ENCODE peak calls at places on chromosomes 1 and 21, in eight cellular contexts. One of them, this sample, is unnamed.

GRCh38 chr1:43586136-43586726 is 55.5 kb downstream of the PTPRF start:
- DNase-seq in adrenal gland: no peak
- DNase-seq in heart left ventricle: no peak
- DNase-seq in NCI-H2081 treated with DMSO at 0.1 percent for 48 hours: no peak
- DNase-seq in caudate nucleus: no peak
- DNase-seq in putamen: no peak
- DNase-seq in HEK293T: no peak
- DNase-seq in pancreas: no peak
- DNase-seq in this sample: no peak

GRCh38 chr1:1091344-1092148 is 17.4 kb upstream of the RNF223 start:
- DNase-seq in pancreas: peak; percentile 70
- DNase-seq in putamen: no peak
- DNase-seq in HEK293T: peak; percentile 57
- DNase-seq in caudate nucleus: no peak
- DNase-seq in adrenal gland: no peak
- DNase-seq in heart left ventricle: no peak
- DNase-seq in NCI-H2081 treated with DMSO at 0.1 percent for 48 hours: no peak
- DNase-seq in this sample: no peak

GRCh38 chr1:143698016-143698415 is 273.8 kb downstream of the FAM72C start:
- DNase-seq in putamen: no peak
- DNase-seq in NCI-H2081 treated with DMSO at 0.1 percent for 48 hours: no peak
- DNase-seq in heart left ventricle: no peak
- DNase-seq in caudate nucleus: no peak
- DNase-seq in pancreas: peak; percentile 70
- DNase-seq in adrenal gland: peak; percentile 10
- DNase-seq in HEK293T: peak; percentile 65
- DNase-seq in this sample: no peak

GRCh38 chr1:45522324-45523104 is 830 bp upstream of the PRDX1 start:
- DNase-seq in putamen: no peak
- DNase-seq in adrenal gland: no peak
- DNase-seq in NCI-H2081 treated with DMSO at 0.1 percent for 48 hours: no peak
- DNase-seq in pancreas: no peak
- DNase-seq in heart left ventricle: no peak
- DNase-seq in HEK293T: no peak
- DNase-seq in caudate nucleus: no peak
- DNase-seq in this sample: no peak

GRCh38 chr1:63690966-63691365 is 82.9 kb upstream of the ROR1 start:
- DNase-seq in heart left ventricle: no peak
- DNase-seq in adrenal gland: no peak
- DNase-seq in NCI-H2081 treated with DMSO at 0.1 percent for 48 hours: no peak
- DNase-seq in putamen: no peak
- DNase-seq in caudate nucleus: no peak
- DNase-seq in HEK293T: no peak
- DNase-seq in pancreas: no peak
- DNase-seq in this sample: no peak

GRCh38 chr1:67493148-67493547 is 62.9 kb upstream of the SERBP1 start:
- DNase-seq in NCI-H2081 treated with DMSO at 0.1 percent for 48 hours: no peak
- DNase-seq in HEK293T: no peak
- DNase-seq in heart left ventricle: no peak
- DNase-seq in adrenal gland: no peak
- DNase-seq in putamen: no peak
- DNase-seq in pancreas: no peak
- DNase-seq in caudate nucleus: no peak
- DNase-seq in this sample: no peak

GRCh38 chr1:113103048-113103447 is 30.1 kb downstream of the LRIG2 start:
- DNase-seq in HEK293T: no peak
- DNase-seq in pancreas: no peak
- DNase-seq in adrenal gland: no peak
- DNase-seq in caudate nucleus: no peak
- DNase-seq in heart left ventricle: no peak
- DNase-seq in NCI-H2081 treated with DMSO at 0.1 percent for 48 hours: no peak
- DNase-seq in putamen: no peak
- DNase-seq in this sample: no peak

GRCh38 chr1:43705982-43706597 is 1.2 kb upstream of the ST3GAL3 start:
- DNase-seq in adrenal gland: no peak
- DNase-seq in NCI-H2081 treated with DMSO at 0.1 percent for 48 hours: no peak
- DNase-seq in pancreas: no peak
- DNase-seq in caudate nucleus: no peak
- DNase-seq in HEK293T: no peak
- DNase-seq in heart left ventricle: no peak
- DNase-seq in putamen: no peak
- DNase-seq in this sample: no peak

GRCh38 chr1:210663730-210664573 is 335.2 kb downstream of the HHAT start:
- DNase-seq in caudate nucleus: no peak
- DNase-seq in heart left ventricle: no peak
- DNase-seq in putamen: no peak
- DNase-seq in pancreas: no peak
- DNase-seq in adrenal gland: no peak
- DNase-seq in NCI-H2081 treated with DMSO at 0.1 percent for 48 hours: peak; percentile 73
- DNase-seq in HEK293T: no peak
- DNase-seq in this sample: no peak

GRCh38 chr1:234478152-234478480 is 863 bp downstream of the TARBP1 start:
- DNase-seq in putamen: peak; percentile 37
- DNase-seq in NCI-H2081 treated with DMSO at 0.1 percent for 48 hours: peak; percentile 27
- DNase-seq in caudate nucleus: no peak
- DNase-seq in adrenal gland: peak; percentile 56
- DNase-seq in HEK293T: peak; percentile 77
- DNase-seq in pancreas: peak; percentile 94
- DNase-seq in heart left ventricle: peak; percentile 55
- DNase-seq in this sample: no peak

GRCh38 chr21:34844033-34844923 is 175.5 kb downstream of the CLIC6 start:
- DNase-seq in heart left ventricle: no peak
- DNase-seq in putamen: no peak
- DNase-seq in caudate nucleus: no peak
- DNase-seq in NCI-H2081 treated with DMSO at 0.1 percent for 48 hours: no peak
- DNase-seq in pancreas: no peak
- DNase-seq in adrenal gland: peak; percentile 73
- DNase-seq in HEK293T: no peak
- DNase-seq in this sample: peak; percentile 30

GRCh38 chr1:185315364-185316108 is 1.5 kb downstream of the IVNS1ABP start:
- DNase-seq in heart left ventricle: no peak
- DNase-seq in NCI-H2081 treated with DMSO at 0.1 percent for 48 hours: no peak
- DNase-seq in putamen: no peak
- DNase-seq in HEK293T: no peak
- DNase-seq in pancreas: no peak
- DNase-seq in caudate nucleus: no peak
- DNase-seq in adrenal gland: no peak
- DNase-seq in this sample: no peak

GRCh38 chr1:203039609-203040517 is 13.6 kb downstream of the PPFIA4 start:
- DNase-seq in pancreas: no peak
- DNase-seq in heart left ventricle: peak; percentile 53
- DNase-seq in putamen: no peak
- DNase-seq in HEK293T: peak; percentile 69
- DNase-seq in adrenal gland: no peak
- DNase-seq in NCI-H2081 treated with DMSO at 0.1 percent for 48 hours: no peak
- DNase-seq in caudate nucleus: no peak
- DNase-seq in this sample: no peak

GRCh38 chr1:88892146-88892877 is 945 bp upstream of the GTF2B start:
- DNase-seq in HEK293T: peak; percentile 15
- DNase-seq in caudate nucleus: no peak
- DNase-seq in NCI-H2081 treated with DMSO at 0.1 percent for 48 hours: peak; percentile 46
- DNase-seq in putamen: peak; percentile 29
- DNase-seq in heart left ventricle: no peak
- DNase-seq in adrenal gland: no peak
- DNase-seq in pancreas: no peak
- DNase-seq in this sample: no peak

GRCh38 chr21:41342035-41342434 is 19.8 kb upstream of the MX2 start:
- DNase-seq in pancreas: no peak
- DNase-seq in caudate nucleus: no peak
- DNase-seq in adrenal gland: no peak
- DNase-seq in NCI-H2081 treated with DMSO at 0.1 percent for 48 hours: no peak
- DNase-seq in putamen: no peak
- DNase-seq in heart left ventricle: no peak
- DNase-seq in HEK293T: no peak
- DNase-seq in this sample: no peak

GRCh38 chr1:54409156-54410142 is 3.3 kb upstream of the SSBP3 start:
- DNase-seq in caudate nucleus: no peak
- DNase-seq in NCI-H2081 treated with DMSO at 0.1 percent for 48 hours: no peak
- DNase-seq in putamen: no peak
- DNase-seq in pancreas: no peak
- DNase-seq in adrenal gland: no peak
- DNase-seq in HEK293T: no peak
- DNase-seq in heart left ventricle: no peak
- DNase-seq in this sample: no peak

GRCh38 chr1:210739627-210740026 is 394.3 kb downstream of the KCNH1 start:
- DNase-seq in NCI-H2081 treated with DMSO at 0.1 percent for 48 hours: no peak
- DNase-seq in caudate nucleus: no peak
- DNase-seq in HEK293T: no peak
- DNase-seq in heart left ventricle: no peak
- DNase-seq in adrenal gland: no peak
- DNase-seq in pancreas: no peak
- DNase-seq in putamen: no peak
- DNase-seq in this sample: no peak

GRCh38 chr1:193201021-193201420 is 14.6 kb upstream of the B3GALT2 start:
- DNase-seq in HEK293T: no peak
- DNase-seq in pancreas: no peak
- DNase-seq in NCI-H2081 treated with DMSO at 0.1 percent for 48 hours: no peak
- DNase-seq in caudate nucleus: no peak
- DNase-seq in heart left ventricle: no peak
- DNase-seq in putamen: no peak
- DNase-seq in adrenal gland: no peak
- DNase-seq in this sample: no peak

GRCh38 chr1:110259770-110260169 is 49.7 kb downstream of the KCNC4 start:
- DNase-seq in pancreas: no peak
- DNase-seq in adrenal gland: no peak
- DNase-seq in caudate nucleus: no peak
- DNase-seq in putamen: no peak
- DNase-seq in HEK293T: no peak
- DNase-seq in NCI-H2081 treated with DMSO at 0.1 percent for 48 hours: no peak
- DNase-seq in heart left ventricle: no peak
- DNase-seq in this sample: no peak

GRCh38 chr1:162144853-162145252 is 75.4 kb downstream of the NOS1AP start:
- DNase-seq in HEK293T: no peak
- DNase-seq in heart left ventricle: no peak
- DNase-seq in pancreas: no peak
- DNase-seq in caudate nucleus: no peak
- DNase-seq in putamen: no peak
- DNase-seq in NCI-H2081 treated with DMSO at 0.1 percent for 48 hours: no peak
- DNase-seq in adrenal gland: no peak
- DNase-seq in this sample: no peak

This sample was measured in uterus.